ENCODE peak calls at places on chromosomes 11 and 22, in eight cellular contexts. Y is stomach, S is SK-N-SH, W is iPS DF 6.9, N is psoas muscle, R is pancreas, A is body of pancreas, B is small intestine. I is an unnamed sample.

GRCh38 chr11:102177126-102177525 is 66.9 kb downstream of the YAP1 start:
- DNase-seq in S (no peak), B (no peak), A (no peak), R (no peak), Y (no peak), W (no peak), N (no peak), I (no peak)

GRCh38 chr22:49965291-49966040 is 4.9 kb downstream of the PIM3 start:
- DNase-seq in N (peak; percentile 55), B (no peak), S (peak; percentile 19), R (peak; percentile 25), Y (peak; percentile 31), A (peak; percentile 32), W (no peak), I (no peak)

GRCh38 chr11:63573881-63574855 is 11.0 kb upstream of the PLAAT2 start:
- DNase-seq in N (peak; percentile 59), S (no peak), R (no peak), W (no peak), Y (peak; percentile 70), B (peak; percentile 98), A (no peak), I (no peak)

GRCh38 chr22:35634015-35634414 is 14.2 kb upstream of the APOL6 start:
- DNase-seq in B (no peak), S (no peak), Y (no peak), A (no peak), W (no peak), N (no peak), R (no peak), I (no peak)

GRCh38 chr11:113796663-113797259 is 17.2 kb downstream of the CLDN25 start:
- DNase-seq in R (peak; percentile 11), W (no peak), A (peak; percentile 55), N (no peak), Y (peak; percentile 37), B (peak; percentile 61), S (peak; percentile 65), I (peak; percentile 35)

GRCh38 chr11:113440816-113441215 is 34.4 kb downstream of the DRD2 start:
- DNase-seq in B (no peak), S (no peak), W (no peak), R (no peak), Y (no peak), N (no peak), A (no peak), I (no peak)

GRCh38 chr22:41367039-41367679 is 14.6 kb upstream of the TEF start:
- DNase-seq in A (peak; percentile 100), N (peak; percentile 99), W (no peak), S (peak; percentile 91), R (peak; percentile 99), Y (peak; percentile 98), B (peak; percentile 93), I (peak; percentile 98)

GRCh38 chr11:41799747-41800146 is 340.3 kb upstream of the LRRC4C start:
- DNase-seq in B (peak; percentile 48), Y (no peak), A (no peak), S (no peak), R (no peak), W (no peak), N (no peak), I (no peak)

GRCh38 chr22:49997221-49997599 is 15.4 kb downstream of the IL17REL start:
- DNase-seq in B (peak; percentile 88), A (peak; percentile 47), W (no peak), R (no peak), N (no peak), Y (peak; percentile 91), S (no peak), I (no peak)

GRCh38 chr22:50092342-50092741 is 2.5 kb downstream of the MOV10L1 start:
- DNase-seq in W (no peak), S (no peak), N (no peak), A (no peak), Y (no peak), R (no peak), B (no peak), I (no peak)

GRCh38 chr11:17528181-17528691 is 16.0 kb downstream of the USH1C start:
- DNase-seq in S (peak; percentile 88), Y (peak; percentile 63), R (peak; percentile 19), B (peak; percentile 63), W (no peak), A (peak; percentile 50), N (peak; percentile 71), I (peak; percentile 47)

GRCh38 chr22:39611360-39611759 is 40.8 kb downstream of the CACNA1I start:
- DNase-seq in W (no peak), S (no peak), B (no peak), N (no peak), Y (no peak), R (no peak), A (no peak), I (no peak)

GRCh38 chr22:39607093-39607492 is 36.5 kb downstream of the CACNA1I start:
- DNase-seq in S (no peak), R (no peak), A (no peak), W (no peak), Y (no peak), B (no peak), N (no peak), I (no peak)

GRCh38 chr22:39610766-39611165 is 40.2 kb downstream of the CACNA1I start:
- DNase-seq in Y (no peak), S (no peak), A (no peak), R (no peak), B (no peak), W (no peak), N (no peak), I (no peak)

GRCh38 chr22:39612811-39613548 is 42.4 kb downstream of the CACNA1I start:
- DNase-seq in R (no peak), A (no peak), Y (no peak), S (no peak), B (no peak), W (no peak), N (no peak), I (no peak)

GRCh38 chr22:39610246-39610645 is 39.7 kb downstream of the CACNA1I start:
- DNase-seq in N (no peak), R (no peak), W (no peak), A (no peak), Y (no peak), B (no peak), S (no peak), I (no peak)
- H3K4me1 ChIP-seq in N (no peaks in the 10 kb centered on the region), R (no peaks in the 10 kb centered on the region), W (peaks cover 7% of the 10 kb centered on the region), A (no peaks in the 10 kb centered on the region), Y (no peaks in the 10 kb centered on the region), B (no peaks in the 10 kb centered on the region), S (no peaks in the 10 kb centered on the region), I (no peaks in the 10 kb centered on the region)

GRCh38 chr11:65525659-65526480 is 987 bp downstream of the SCYL1 start:
- DNase-seq in S (peak; percentile 12), R (no peak), A (no peak), W (no peak), B (no peak), Y (no peak), N (peak; percentile 55), I (no peak)

GRCh38 chr11:65522640-65523322 is 2.1 kb upstream of the SCYL1 start:
- DNase-seq in Y (no peak), W (no peak), A (no peak), S (no peak), N (no peak), R (no peak), B (no peak), I (no peak)

GRCh38 chr11:65524747-65525658 is at the start of gene SCYL1:
- DNase-seq in A (peak; percentile 84), N (peak; percentile 90), B (peak; percentile 74), S (peak; percentile 99), W (no peak), R (peak; percentile 69), Y (peak; percentile 83), I (peak; percentile 78)

GRCh38 chr11:65526744-65527143 is 1.9 kb downstream of the SCYL1 start:
- DNase-seq in R (no peak), W (no peak), B (no peak), S (peak; percentile 5), N (peak; percentile 50), A (no peak), Y (no peak), I (no peak)

DNA sequence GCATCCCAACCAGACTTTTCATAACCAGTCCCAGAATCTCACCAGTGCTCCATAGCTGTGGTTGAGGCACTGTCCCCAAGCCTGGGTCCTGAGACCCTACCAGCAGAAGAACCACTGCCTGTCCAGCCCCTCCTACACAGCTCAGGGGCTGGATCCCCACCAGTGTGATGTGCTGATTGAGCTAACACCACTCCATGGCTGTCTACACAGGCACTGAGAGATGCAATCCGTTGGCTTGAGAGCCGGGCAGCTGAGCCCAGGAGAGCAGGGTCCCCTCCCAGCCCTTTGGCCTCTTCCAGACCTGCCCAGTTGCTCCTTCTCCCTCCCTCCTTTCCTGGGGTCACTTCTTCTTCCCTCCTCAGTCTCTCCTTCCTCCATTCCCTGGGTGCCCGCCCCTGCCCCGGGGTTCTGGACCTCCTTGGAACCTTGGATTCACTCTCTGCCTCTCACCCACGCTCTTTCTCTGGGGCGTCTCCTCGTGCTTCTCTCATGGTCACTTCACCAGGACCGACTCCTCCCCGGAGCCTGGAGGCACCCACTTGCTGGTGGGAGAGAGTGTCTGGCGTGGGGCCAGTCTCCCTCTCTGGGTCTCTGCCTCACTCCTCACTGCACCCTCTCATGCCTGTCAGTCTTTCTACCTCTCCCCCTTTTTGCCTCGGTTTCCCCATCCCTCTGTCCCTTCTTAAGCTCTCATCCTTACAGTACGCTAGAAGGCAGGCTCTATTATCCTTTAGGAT is 705 bp upstream of the SCYL1 start:
- DNase-seq in S (peak; percentile 54), Y (no peak), N (peak; percentile 75), A (peak; percentile 54), B (no peak), W (no peak), R (peak; percentile 51), I (peak; percentile 58)
- H3K4me3 ChIP-seq in S (peak overlapping the region; percentile 43), Y (peak overlapping the region; percentile 83), N (peak overlapping the region; percentile 56), A (no peak overlapping the region), B (no peak overlapping the region), W (peak overlapping the region; percentile 12), R (no peak overlapping the region), I (peak overlapping the region; percentile 45)

GRCh38 chr22:32698926-32699619 is 102.4 kb upstream of the TIMP3 start:
- DNase-seq in W (no peak), B (no peak), R (peak; percentile 6), S (no peak), Y (no peak), A (no peak), N (peak; percentile 83), I (peak; percentile 61)

GRCh38 chr22:32699686-32700085 is 101.8 kb upstream of the TIMP3 start:
- DNase-seq in Y (no peak), W (no peak), S (no peak), A (no peak), B (no peak), R (no peak), N (no peak), I (no peak)

GRCh38 chr22:32702421-32702820 is 99.1 kb upstream of the TIMP3 start:
- DNase-seq in S (no peak), N (no peak), A (no peak), B (no peak), R (no peak), Y (no peak), W (no peak), I (no peak)

GRCh38 chr22:32701021-32701420 is 100.5 kb upstream of the TIMP3 start:
- DNase-seq in W (no peak), B (no peak), Y (no peak), R (no peak), N (no peak), A (no peak), S (no peak), I (no peak)

GRCh38 chr22:32700186-32700882 is 101.2 kb upstream of the TIMP3 start:
- DNase-seq in W (no peak), N (no peak), Y (no peak), A (no peak), S (no peak), B (no peak), R (no peak), I (peak; percentile 34)
- H3K27ac ChIP-seq in W (no peak overlapping the region), N (peak overlapping the region; percentile 39), Y (peak overlapping the region; percentile 51), A (no peak overlapping the region), S (no peak overlapping the region), B (no peak overlapping the region), R (no peak overlapping the region), I (no peak overlapping the region)

GRCh38 chr11:12209096-12209495 is 98.7 kb downstream of the MICAL2 start:
- DNase-seq in B (no peak), N (no peak), W (no peak), A (no peak), S (no peak), R (no peak), Y (no peak), I (no peak)
- H3K4me1 ChIP-seq in B (no peaks in the 10 kb centered on the region), N (peaks cover 3% of the 10 kb centered on the region), W (no peaks in the 10 kb centered on the region), A (no peaks in the 10 kb centered on the region), S (no peaks in the 10 kb centered on the region), R (no peaks in the 10 kb centered on the region), Y (peaks cover 4% of the 10 kb centered on the region), I (no peaks in the 10 kb centered on the region)